ENCODE peak calls at places on chromosomes 6 and 20, in six cellular contexts. L is uterus, H is adrenal gland, J is endodermal cell, F is cardiac fibroblast, W is prostate gland. D is an unnamed sample.

GRCh38 chr20:19973920-19974620 is 43.1 kb upstream of the NAA20 start:
- DNase-seq in H (peak), F (peak), W (peak), J (no peak), L (peak), D (peak)

GRCh38 chr20:24664266-24664986 is 195.0 kb downstream of the SYNDIG1 start:
- DNase-seq in H (no peak), W (no peak), F (no peak), L (no peak), J (no peak), D (no peak)

GRCh38 chr6:47083586-47084047 is 41.5 kb upstream of the ADGRF1 start:
- DNase-seq in H (peak), F (peak), J (no peak), L (peak), W (peak), D (peak)

GRCh38 chr6:103687430-103687829 is 1172.3 kb downstream of the HACE1 start:
- DNase-seq in J (no peak), L (no peak), W (no peak), H (no peak), F (no peak), D (no peak)

GRCh38 chr20:9079038-9079731 is 10.3 kb downstream of the PLCB4 start:
- DNase-seq in L (no peak), J (no peak), H (no peak), W (no peak), F (no peak), D (no peak)

GRCh38 chr6:52526634-52527033 is 50.2 kb downstream of the TRAM2 start:
- DNase-seq in J (no peak), H (no peak), F (no peak), L (no peak), W (no peak), D (no peak)

GRCh38 chr6:169292340-169293124 is 38.9 kb upstream of the THBS2 start:
- DNase-seq in F (peak), H (peak), L (peak), J (no peak), W (no peak), D (peak)

GRCh38 chr20:32603046-32603726 is 18.1 kb upstream of the NOL4L start:
- DNase-seq in L (no peak), J (no peak), W (no peak), H (no peak), F (no peak), D (no peak)

GRCh38 chr6:56690519-56691200 is 48.0 kb upstream of the DST start:
- DNase-seq in F (peak), J (no peak), W (no peak), H (no peak), L (no peak), D (peak)

GRCh38 chr6:135935951-135936601 is 84.6 kb downstream of the PDE7B start:
- DNase-seq in J (no peak), W (peak), L (no peak), H (no peak), F (peak), D (peak)

GRCh38 chr6:46781478-46782378 is 11.5 kb upstream of the MEP1A start:
- DNase-seq in L (peak), H (peak), W (peak), F (peak), J (peak), D (peak)

GRCh38 chr20:31517373-31517772 is 3.1 kb downstream of the HM13 start:
- DNase-seq in J (peak), H (peak), L (no peak), F (peak), W (peak), D (peak)
- TF ChIP-seq CTCF in J (peak), H (no peak), L (no peak), F (peak), W (peak), D (peak)

GRCh38 chr6:96156425-96156824 is 140.7 kb downstream of the FUT9 start:
- DNase-seq in F (no peak), J (no peak), H (no peak), W (no peak), L (no peak), D (no peak)

GRCh38 chr6:96150431-96150830 is 134.7 kb downstream of the FUT9 start:
- DNase-seq in F (no peak), W (no peak), J (no peak), H (no peak), L (no peak), D (no peak)

GRCh38 chr6:96153775-96154174 is 138.0 kb downstream of the FUT9 start:
- DNase-seq in J (no peak), W (no peak), L (no peak), H (no peak), F (no peak), D (no peak)

GRCh38 chr6:96152114-96152708 is 136.4 kb downstream of the FUT9 start:
- DNase-seq in L (no peak), J (no peak), W (no peak), F (no peak), H (no peak), D (no peak)

GRCh38 chr6:96151707-96152106 is 135.9 kb downstream of the FUT9 start:
- DNase-seq in H (no peak), W (no peak), J (no peak), F (no peak), L (no peak), D (no peak)
- H3K4me3 ChIP-seq in H (no peak), W (no peak), J (no peak), F (no peak), L (no peak), D (no peak)

DNA sequence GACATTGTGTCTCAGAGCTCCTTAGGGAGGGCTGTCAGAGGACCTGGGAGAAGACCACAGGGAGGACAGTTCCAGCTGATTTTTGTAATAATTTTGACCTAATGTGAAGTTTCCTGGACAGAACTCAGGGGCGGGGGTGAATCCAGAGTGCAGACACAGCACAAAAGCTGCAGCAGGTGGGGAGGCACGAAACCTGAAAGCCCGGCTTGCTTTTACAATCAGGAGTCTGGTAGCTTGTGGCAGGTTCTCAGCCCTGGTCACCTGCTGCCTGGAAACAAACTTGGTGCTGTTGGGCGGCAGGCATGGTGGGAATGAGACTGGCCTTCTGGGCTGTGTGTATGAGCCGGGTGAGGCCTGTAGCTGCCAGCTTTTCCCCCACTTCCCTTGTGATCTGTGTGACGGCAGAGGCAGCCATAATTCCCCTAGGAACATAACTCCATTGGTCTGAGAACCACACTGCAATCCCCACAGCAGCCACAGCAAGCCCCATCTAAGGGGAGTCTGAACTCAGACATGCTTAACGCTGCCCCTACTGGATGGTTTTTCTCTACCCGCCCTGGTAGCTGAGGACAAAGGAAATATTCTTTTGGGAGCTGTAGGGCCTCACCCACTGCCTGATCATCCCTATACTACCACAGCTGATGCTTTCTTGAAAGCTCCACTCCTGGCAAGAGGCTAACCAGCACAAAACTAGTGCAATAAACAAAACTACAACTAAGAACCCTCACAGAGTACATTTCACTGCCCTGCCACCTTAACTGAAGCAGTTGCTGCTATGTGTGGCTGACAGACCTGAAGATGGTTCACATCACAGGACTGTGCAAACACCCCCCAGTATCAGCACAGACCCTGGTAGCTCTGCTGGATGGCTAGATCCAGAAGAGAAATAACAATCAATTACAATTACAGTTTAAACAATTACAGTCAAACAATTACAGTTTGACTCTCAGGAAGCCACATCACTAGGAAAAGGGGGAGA is 1055.1 kb upstream of the GJE1 start:
- DNase-seq in W (no peak), J (peak), L (no peak), H (no peak), F (peak), D (peak)
- TF ChIP-seq CTCF in W (no peak), J (peak), L (no peak), H (no peak), F (peak), D (peak)

DNA sequence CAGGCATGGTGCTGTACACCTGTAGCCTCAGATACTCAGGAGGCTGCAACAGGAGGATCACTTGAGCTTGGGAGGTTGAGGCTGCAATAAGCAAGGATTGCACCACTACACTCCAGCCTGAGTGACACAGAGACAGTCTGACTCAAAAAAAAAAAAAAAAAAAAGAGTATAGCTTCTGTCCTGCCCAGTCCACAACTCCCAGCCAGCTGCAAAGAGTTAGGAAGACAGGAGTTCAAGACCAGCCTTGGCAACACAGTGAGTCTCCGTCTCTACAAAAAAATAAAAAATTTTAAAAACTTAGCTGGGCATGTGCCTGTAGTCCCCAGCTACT is 28.3 kb upstream of the TLDC2 start:
- DNase-seq in H (no peak), W (no peak), F (peak), J (no peak), L (no peak), D (no peak)
- H3K4me3 ChIP-seq in H (no peak), W (no peak), F (no peak), J (no peak), L (no peak), D (no peak)

GRCh38 chr6:157233156-157233555 is 90.2 kb downstream of the TMEM242 start:
- DNase-seq in L (no peak), W (no peak), H (peak), J (peak), F (no peak), D (no peak)

GRCh38 chr6:157236040-157236725 is 87.1 kb downstream of the TMEM242 start:
- DNase-seq in H (no peak), F (no peak), W (no peak), J (no peak), L (no peak), D (no peak)

GRCh38 chr6:157238346-157238745 is 85.0 kb downstream of the TMEM242 start:
- DNase-seq in L (no peak), J (no peak), F (no peak), H (no peak), W (no peak), D (no peak)

GRCh38 chr6:157233686-157234085 is 89.6 kb downstream of the TMEM242 start:
- DNase-seq in J (peak), L (no peak), F (no peak), W (no peak), H (no peak), D (no peak)

GRCh38 chr6:157235600-157236039 is 87.7 kb downstream of the TMEM242 start:
- DNase-seq in H (peak), L (peak), J (peak), F (peak), W (no peak), D (peak)
- TF ChIP-seq CTCF in H (peak), L (peak), J (peak), F (peak), W (peak), D (peak)